ENCODE peak calls at places on chromosomes 13 and 19, in nine cellular contexts. V is body of pancreas, R is ovary, P is lower leg skin, M is H1, Z is IMR-90, T is breast epithelium, N is stomach, X is heart left ventricle. O is an unnamed sample.

GRCh38 chr13:31409678-31410356 is 210.0 kb downstream of the B3GLCT start:
- DNase-seq in V (no peak), M (no peak), X (no peak), N (no peak), R (no peak), Z (no peak), P (no peak), T (no peak), O (no peak)

GRCh38 chr13:48580185-48580803 is 47.4 kb upstream of the RCBTB2 start:
- DNase-seq in N (peak), P (peak), T (peak), Z (peak), M (peak), V (peak), R (peak), X (no peak), O (no peak)

GRCh38 chr13:82740442-82740841 is 1141.8 kb downstream of the SLITRK1 start:
- DNase-seq in V (no peak), N (no peak), T (no peak), Z (no peak), P (no peak), X (no peak), M (no peak), R (no peak), O (peak)

GRCh38 chr19:10604460-10604980 is 17.4 kb upstream of the AP1M2 start:
- DNase-seq in T (no peak), R (no peak), X (peak), Z (no peak), M (no peak), P (peak), N (peak), V (no peak), O (peak)

GRCh38 chr13:31094331-31095015 is 67.2 kb downstream of the HSPH1 start:
- DNase-seq in V (no peak), R (no peak), P (peak), N (no peak), M (no peak), X (no peak), T (no peak), Z (no peak), O (no peak)

GRCh38 chr19:15107056-15108010 is at the start of gene SYDE1:
- DNase-seq in M (peak), T (peak), Z (peak), N (no peak), X (peak), P (peak), R (peak), V (no peak), O (no peak)

GRCh38 chr13:30019648-30020626 is 169.5 kb upstream of the UBL3 start:
- DNase-seq in Z (no peak), N (no peak), T (no peak), X (no peak), P (no peak), V (no peak), M (no peak), R (no peak), O (no peak)

GRCh38 chr13:40254394-40254793 is 412.0 kb downstream of the FOXO1 start:
- DNase-seq in M (no peak), X (no peak), T (no peak), Z (no peak), P (no peak), R (no peak), V (no peak), N (no peak), O (no peak)

GRCh38 chr19:14410775-14411134 is 8.4 kb downstream of the DDX39A start:
- DNase-seq in Z (no peak), V (no peak), T (no peak), M (no peak), N (no peak), R (no peak), P (no peak), X (no peak), O (peak)

GRCh38 chr13:52033039-52033438 is 8.5 kb downstream of the UTP14C start:
- DNase-seq in N (no peak), T (no peak), V (no peak), Z (no peak), P (no peak), M (no peak), X (no peak), R (no peak), O (no peak)

GRCh38 chr13:111541752-111542529 is 221.5 kb downstream of the TEX29 start:
- DNase-seq in V (no peak), P (peak), R (no peak), X (no peak), N (no peak), M (no peak), T (no peak), Z (no peak), O (peak)

GRCh38 chr19:53958168-53958571 is 4.6 kb upstream of the CACNG8 start:
- DNase-seq in Z (no peak), P (no peak), N (no peak), R (no peak), M (peak), X (no peak), V (no peak), T (no peak), O (no peak)

GRCh38 chr13:25752957-25753540 is 298.8 kb downstream of the SHISA2 start:
- DNase-seq in P (peak), R (peak), X (no peak), T (no peak), Z (peak), N (peak), V (peak), M (no peak), O (no peak)

GRCh38 chr19:3149526-3150505 is 14.0 kb downstream of the GNA15 start:
- DNase-seq in X (no peak), M (no peak), Z (no peak), V (no peak), T (no peak), R (no peak), P (no peak), N (no peak), O (no peak)

GRCh38 chr13:110663491-110663890 is 42.4 kb downstream of the CARS2 start:
- DNase-seq in N (no peak), T (no peak), R (no peak), Z (no peak), V (no peak), X (no peak), M (no peak), P (peak), O (peak)

GRCh38 chr13:79861731-79862130 is 380.8 kb downstream of the NDFIP2 start:
- DNase-seq in T (no peak), P (no peak), N (peak), V (no peak), M (no peak), R (no peak), Z (no peak), X (no peak), O (no peak)

GRCh38 chr13:21966014-21966413 is 295.1 kb downstream of the FGF9 start:
- DNase-seq in M (no peak), Z (no peak), P (no peak), V (no peak), T (no peak), X (no peak), N (no peak), R (no peak), O (no peak)

GRCh38 chr13:113216165-113217056 is 7.0 kb downstream of the CUL4A start:
- DNase-seq in V (peak), T (peak), M (no peak), N (peak), X (peak), R (no peak), Z (peak), P (no peak), O (peak)

GRCh38 chr13:19781526-19781925 is 1.2 kb downstream of the PSPC1 start:
- DNase-seq in T (no peak), Z (no peak), X (no peak), P (no peak), N (no peak), V (no peak), R (no peak), M (no peak), O (no peak)

GRCh38 chr19:7928741-7929701 is 3.1 kb upstream of the CTXN1 start:
- DNase-seq in N (no peak), X (no peak), V (no peak), R (peak), M (peak), P (no peak), T (peak), Z (peak), O (no peak)

GRCh38 chr19:39430675-39431593 is 4.8 kb downstream of the RPS16 start:
- DNase-seq in M (peak), Z (peak), T (no peak), X (peak), R (peak), N (no peak), P (peak), V (peak), O (peak)

GRCh38 chr13:21595546-21595822 is 8.5 kb downstream of the MICU2 start:
- DNase-seq in T (no peak), M (no peak), V (no peak), N (no peak), P (no peak), R (no peak), X (no peak), Z (no peak), O (no peak)

GRCh38 chr19:34676697-34677385 is at the start of gene SCGB2B2:
- DNase-seq in X (peak), N (no peak), R (no peak), T (no peak), M (no peak), Z (no peak), V (no peak), P (no peak), O (peak)

GRCh38 chr13:64817721-64818120 is 2412.4 kb downstream of the PCDH9 start:
- DNase-seq in P (no peak), M (no peak), X (no peak), V (no peak), T (no peak), Z (peak), R (no peak), N (no peak), O (no peak)

GRCh38 chr19:31144069-31144468 is 205.2 kb downstream of the TSHZ3 start:
- DNase-seq in N (no peak), Z (no peak), V (no peak), T (no peak), P (peak), R (no peak), X (no peak), M (no peak), O (no peak)

GRCh38 chr19:51123381-51124186 is 1.1 kb upstream of the SIGLEC9 start:
- DNase-seq in P (no peak), V (peak), N (peak), M (no peak), R (no peak), Z (no peak), T (no peak), X (no peak), O (peak)

GRCh38 chr19:6536138-6536671 is 5.4 kb downstream of the TNFSF9 start:
- DNase-seq in Z (no peak), P (peak), M (peak), X (no peak), R (no peak), N (peak), T (peak), V (peak), O (peak)

GRCh38 chr13:45108716-45109706 is 11.3 kb upstream of the GTF2F2 start:
- DNase-seq in V (no peak), N (no peak), M (peak), R (no peak), P (no peak), Z (peak), X (no peak), T (no peak), O (no peak)

GRCh38 chr19:54937926-54938325 is 9.4 kb downstream of the NLRP7 start:
- DNase-seq in N (no peak), V (no peak), R (no peak), P (no peak), T (no peak), Z (no peak), M (no peak), X (no peak), O (no peak)

GRCh38 chr13:59906413-59907027 is 257.2 kb downstream of the DIAPH3 start:
- DNase-seq in V (peak), R (no peak), Z (peak), P (no peak), N (no peak), T (no peak), X (no peak), M (no peak), O (no peak)

GRCh38 chr19:30670011-30670329 is 297.8 kb downstream of the ZNF536 start:
- DNase-seq in N (peak), M (no peak), Z (no peak), R (peak), T (no peak), V (no peak), P (peak), X (no peak), O (peak)

GRCh38 chr19:28898279-28898678 is 314.7 kb downstream of the UQCRFS1 start:
- DNase-seq in M (no peak), X (no peak), R (no peak), V (no peak), P (no peak), N (no peak), Z (peak), T (no peak), O (peak)

DNA sequence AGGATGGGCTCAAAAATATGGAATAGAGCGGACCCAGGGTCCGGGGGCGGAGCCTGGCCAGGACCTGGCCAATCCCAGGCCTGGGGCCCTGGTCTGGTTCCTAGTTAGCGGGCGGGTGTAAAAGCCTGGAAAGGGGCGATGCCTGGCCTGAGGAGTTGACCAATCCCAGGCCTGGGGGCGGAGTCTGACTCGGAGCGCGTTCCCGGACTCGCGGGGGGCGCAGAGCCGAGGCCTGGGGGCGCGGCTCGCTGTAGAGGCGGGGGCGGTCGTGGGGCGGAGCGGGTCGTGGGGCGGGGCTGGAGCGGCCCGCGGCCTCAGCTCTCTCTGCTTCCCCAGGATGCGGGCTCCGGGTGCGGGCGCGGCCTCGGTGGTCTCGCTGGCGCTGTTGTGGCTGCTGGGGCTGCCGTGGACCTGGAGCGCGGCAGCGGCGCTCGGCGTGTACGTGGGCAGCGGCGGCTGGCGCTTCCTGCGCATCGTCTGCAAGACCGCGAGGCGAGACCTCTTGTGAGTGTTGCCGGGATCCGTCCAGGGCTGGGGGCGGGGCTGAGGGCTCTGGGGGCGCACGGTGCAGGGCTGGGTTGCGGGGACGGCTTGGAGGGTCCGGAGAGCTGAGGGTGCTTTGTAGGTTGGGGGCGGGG is at the start of gene SLC27A1:
- DNase-seq in Z (peak), R (peak), M (peak), N (peak), T (peak), P (peak), X (peak), V (peak), O (peak)
- TF ChIP-seq CTCF in Z (no peak), R (no peak), M (no peak), N (no peak), T (no peak), P (no peak), X (no peak), V (no peak), O (no peak)

GRCh38 chr13:34345601-34345939 is 527.6 kb downstream of the RFC3 start:
- DNase-seq in R (no peak), M (no peak), Z (no peak), P (no peak), X (no peak), V (no peak), T (no peak), N (no peak), O (no peak)
- H3K4me3 ChIP-seq in R (no peak), M (no peak), Z (no peak), P (no peak), X (no peak), V (no peak), T (no peak), N (no peak), O (no peak)

GRCh38 chr19:45350477-45351058 is 10.0 kb downstream of the KLC3 start:
- DNase-seq in M (no peak), P (no peak), N (no peak), R (no peak), Z (no peak), T (no peak), V (no peak), X (no peak), O (no peak)
- TF ChIP-seq POLR2A in M (no peak), P (no peak), N (no peak), R (no peak), Z (no peak), T (no peak), V (no peak), X (no peak), O (no peak)

GRCh38 chr13:93249259-93249917 is 22.8 kb downstream of the GPC6 start:
- DNase-seq in Z (peak), P (no peak), V (no peak), M (no peak), X (no peak), T (no peak), R (no peak), N (no peak), O (no peak)

GRCh38 chr13:93246069-93246468 is 19.5 kb downstream of the GPC6 start:
- DNase-seq in N (no peak), R (no peak), V (no peak), T (no peak), Z (no peak), X (no peak), P (no peak), M (no peak), O (no peak)

GRCh38 chr13:93244918-93245280 is 18.3 kb downstream of the GPC6 start:
- DNase-seq in P (no peak), V (no peak), T (no peak), R (no peak), N (no peak), M (no peak), X (no peak), Z (peak), O (no peak)

GRCh38 chr13:93249918-93250306 is 23.3 kb downstream of the GPC6 start:
- DNase-seq in M (no peak), N (no peak), P (no peak), X (no peak), Z (no peak), R (no peak), T (no peak), V (no peak), O (no peak)

GRCh38 chr13:93248627-93249047 is 22.0 kb downstream of the GPC6 start:
- DNase-seq in X (no peak), N (peak), V (peak), M (no peak), P (no peak), R (no peak), T (no peak), Z (peak), O (no peak)
- TF ChIP-seq CTCF in X (no peak), N (no peak), V (peak), M (peak), P (no peak), R (no peak), T (no peak), Z (no peak), O (no peak)

DNA sequence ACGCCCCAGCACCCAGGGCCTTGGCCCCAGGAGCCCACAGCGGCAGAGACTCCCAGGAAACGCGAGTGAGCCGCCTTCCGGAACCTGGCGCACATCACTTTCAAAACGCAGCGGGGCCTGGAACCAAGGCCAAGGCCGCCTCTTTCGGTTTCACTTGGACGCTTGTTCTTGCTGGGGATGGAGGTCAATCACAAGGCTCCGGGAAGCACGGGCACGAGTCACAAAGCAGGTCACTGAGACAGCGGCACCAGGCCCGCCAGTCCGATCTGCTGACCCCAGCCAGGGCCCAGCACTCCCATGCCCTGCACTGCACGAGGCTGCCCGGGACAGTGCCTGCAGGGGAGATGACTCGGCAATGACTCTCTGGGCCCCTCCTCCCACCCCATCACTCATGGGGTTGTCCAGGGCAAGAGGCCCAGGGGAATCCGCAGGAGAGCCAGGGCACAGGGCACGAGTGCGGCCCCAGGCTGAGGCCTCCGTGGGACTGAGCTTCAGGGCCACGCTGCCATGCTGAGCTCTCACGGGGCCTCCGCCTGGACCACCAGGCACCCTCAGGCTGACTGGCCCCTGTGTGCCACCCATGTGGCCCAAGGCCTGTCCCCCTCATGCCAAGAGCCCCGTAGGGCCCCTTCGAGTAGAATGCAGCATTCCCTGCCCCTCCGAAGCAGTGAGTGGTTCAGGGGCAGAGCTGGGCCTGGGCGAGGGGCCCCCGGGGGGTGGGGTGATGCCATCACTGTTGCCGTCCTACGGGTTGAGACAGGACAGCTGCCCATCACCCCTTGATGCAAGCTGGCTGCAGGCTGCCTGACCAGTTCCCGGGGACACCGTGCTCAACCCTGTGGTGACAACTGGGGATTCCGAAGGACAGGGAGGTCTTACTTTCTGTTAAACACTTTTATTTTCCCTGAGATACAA is 4.9 kb downstream of the SBNO2 start:
- DNase-seq in M (no peak), T (no peak), P (peak), Z (peak), R (peak), N (peak), X (peak), V (peak), O (peak)
- H3K4me3 ChIP-seq in M (no peak), T (peak), P (no peak), Z (peak), R (peak), N (peak), X (no peak), V (no peak), O (peak)

GRCh38 chr19:658059-658839 is 4.8 kb downstream of the RNF126 start:
- DNase-seq in M (no peak), X (no peak), N (no peak), T (no peak), Z (no peak), V (no peak), P (no peak), R (no peak), O (peak)
- TF ChIP-seq POLR2A in M (no peak), X (no peak), N (no peak), T (no peak), Z (no peak), V (no peak), P (no peak), R (no peak), O (no peak)

DNA sequence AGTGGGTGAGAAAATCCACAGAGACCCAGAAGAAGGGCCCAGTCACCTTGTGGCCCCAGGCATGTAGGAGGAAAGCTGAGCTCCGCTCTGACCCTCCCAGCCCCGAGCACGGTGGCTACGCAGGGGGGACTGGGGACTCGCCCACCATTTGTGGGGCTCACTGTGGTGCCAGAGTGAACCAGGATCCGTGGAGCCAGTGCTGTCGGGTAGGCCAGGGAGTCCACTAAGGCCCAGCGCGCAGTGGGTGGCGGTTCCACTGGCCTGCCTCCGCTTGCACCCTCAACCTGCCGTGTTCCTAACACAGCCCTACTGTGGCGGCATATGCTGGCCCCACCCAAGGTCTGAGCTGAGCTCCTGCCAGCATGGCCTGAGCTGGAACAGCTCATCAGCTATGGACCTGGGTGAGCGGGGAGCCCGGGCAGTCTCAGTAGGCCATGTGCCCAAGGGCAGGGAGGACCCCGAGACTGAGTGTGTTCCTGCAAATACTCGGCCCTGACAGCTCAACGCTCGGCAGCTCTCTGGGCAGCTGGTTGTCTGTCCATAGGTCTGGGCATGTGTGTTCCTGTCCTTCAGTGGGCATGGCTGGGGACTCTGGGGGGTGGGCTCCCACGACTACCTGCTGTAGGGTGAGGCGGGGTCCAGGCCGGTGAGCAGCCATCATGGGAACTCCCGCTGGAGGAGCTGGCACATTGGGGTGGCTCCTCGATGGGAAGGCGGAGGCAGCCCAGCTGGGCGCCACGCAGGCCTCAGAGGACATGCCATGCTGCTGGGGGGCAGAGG is 36.6 kb downstream of the CEBPG start:
- DNase-seq in R (no peak), X (peak), N (no peak), V (no peak), M (no peak), Z (no peak), T (no peak), P (no peak), O (no peak)
- TF ChIP-seq CTCF in R (no peak), X (no peak), N (no peak), V (no peak), M (no peak), Z (no peak), T (no peak), P (no peak), O (no peak)

GRCh38 chr13:96824110-96824509 is 170.2 kb downstream of the OXGR1 start:
- DNase-seq in T (no peak), X (no peak), R (no peak), Z (no peak), P (no peak), M (no peak), N (no peak), V (no peak), O (no peak)
- H3K4me3 ChIP-seq in T (no peak), X (no peak), R (no peak), Z (no peak), P (no peak), M (no peak), N (no peak), V (no peak), O (no peak)

GRCh38 chr19:45406165-45406956 is at the start of gene POLR1G:
- DNase-seq in M (peak), R (peak), N (peak), Z (peak), X (peak), V (peak), P (peak), T (peak), O (peak)
- TF ChIP-seq POLR2A in M (no peak), R (peak), N (no peak), Z (peak), X (peak), V (peak), P (no peak), T (no peak), O (no peak)